ENCODE peak calls at places on chromosomes 6 and 20, in six cellular contexts. One of them, this sample, is unnamed.
A peak's percentile ranks its signal among the peaks of the same experiment; 100 is the strongest.

GRCh38 chr6:25564953-25565352 is 87.1 kb upstream of the SCGN start:
- DNase-seq in neural crest cell: no peak
- DNase-seq in T-helper 2 cell: no peak
- DNase-seq in A549: no peak
- DNase-seq in activated CD4-positive, alpha-beta T cell treated with anti-CD3 and anti-CD28 coated beads, Interleukin-2, amount 10 ng/mL, durations not matched to agents 24 days and 14 days: no peak
- DNase-seq in GDM1: peak; percentile 44
- DNase-seq in this sample: no peak

GRCh38 chr20:60254901-60255411 is 296.7 kb downstream of the CDH26 start:
- DNase-seq in neural crest cell: no peak
- DNase-seq in T-helper 2 cell: no peak
- DNase-seq in A549: no peak
- DNase-seq in activated CD4-positive, alpha-beta T cell treated with anti-CD3 and anti-CD28 coated beads, Interleukin-2, amount 10 ng/mL, durations not matched to agents 24 days and 14 days: no peak
- DNase-seq in GDM1: no peak
- DNase-seq in this sample: no peak

GRCh38 chr20:53949319-53949839 is 121.0 kb downstream of the BCAS1 start:
- DNase-seq in neural crest cell: no peak
- DNase-seq in T-helper 2 cell: peak; percentile 36
- DNase-seq in A549: peak; percentile 16
- DNase-seq in activated CD4-positive, alpha-beta T cell treated with anti-CD3 and anti-CD28 coated beads, Interleukin-2, amount 10 ng/mL, durations not matched to agents 24 days and 14 days: peak; percentile 94
- DNase-seq in GDM1: peak; percentile 75
- DNase-seq in this sample: peak; percentile 70

GRCh38 chr6:33869826-33870423 is 66.1 kb upstream of the MLN start:
- DNase-seq in neural crest cell: no peak
- DNase-seq in T-helper 2 cell: no peak
- DNase-seq in A549: no peak
- DNase-seq in activated CD4-positive, alpha-beta T cell treated with anti-CD3 and anti-CD28 coated beads, Interleukin-2, amount 10 ng/mL, durations not matched to agents 24 days and 14 days: no peak
- DNase-seq in GDM1: no peak
- DNase-seq in this sample: no peak

GRCh38 chr6:2636672-2637071 is 114.0 kb downstream of the MYLK4 start:
- DNase-seq in neural crest cell: no peak
- DNase-seq in T-helper 2 cell: no peak
- DNase-seq in A549: no peak
- DNase-seq in activated CD4-positive, alpha-beta T cell treated with anti-CD3 and anti-CD28 coated beads, Interleukin-2, amount 10 ng/mL, durations not matched to agents 24 days and 14 days: no peak
- DNase-seq in GDM1: no peak
- DNase-seq in this sample: no peak

GRCh38 chr20:3315110-3315509 is 76.1 kb upstream of the SLC4A11 start:
- DNase-seq in neural crest cell: no peak
- DNase-seq in T-helper 2 cell: no peak
- DNase-seq in A549: no peak
- DNase-seq in activated CD4-positive, alpha-beta T cell treated with anti-CD3 and anti-CD28 coated beads, Interleukin-2, amount 10 ng/mL, durations not matched to agents 24 days and 14 days: no peak
- DNase-seq in GDM1: no peak
- DNase-seq in this sample: no peak

GRCh38 chr20:32439132-32439829 is 81.2 kb downstream of the ASXL1 start:
- DNase-seq in neural crest cell: no peak
- DNase-seq in T-helper 2 cell: no peak
- DNase-seq in A549: no peak
- DNase-seq in activated CD4-positive, alpha-beta T cell treated with anti-CD3 and anti-CD28 coated beads, Interleukin-2, amount 10 ng/mL, durations not matched to agents 24 days and 14 days: peak; percentile 62
- DNase-seq in GDM1: peak; percentile 10
- DNase-seq in this sample: no peak

GRCh38 chr6:145815351-145815772 is 767 bp upstream of the FBXO30 start:
- DNase-seq in neural crest cell: no peak
- DNase-seq in T-helper 2 cell: no peak
- DNase-seq in A549: no peak
- DNase-seq in activated CD4-positive, alpha-beta T cell treated with anti-CD3 and anti-CD28 coated beads, Interleukin-2, amount 10 ng/mL, durations not matched to agents 24 days and 14 days: no peak
- DNase-seq in GDM1: no peak
- DNase-seq in this sample: peak; percentile 6

GRCh38 chr6:26243132-26243531 is 121.9 kb upstream of the BTN3A2 start:
- DNase-seq in neural crest cell: no peak
- DNase-seq in T-helper 2 cell: no peak
- DNase-seq in A549: no peak
- DNase-seq in activated CD4-positive, alpha-beta T cell treated with anti-CD3 and anti-CD28 coated beads, Interleukin-2, amount 10 ng/mL, durations not matched to agents 24 days and 14 days: no peak
- DNase-seq in GDM1: no peak
- DNase-seq in this sample: no peak

This sample was measured in kidney glomerular epithelial cell.